ENCODE peak calls at places on chromosomes 1 and 21, in four cellular contexts. F, E, J and V are unnamed samples.

GRCh38 chr1:157691285-157691920 is 9.2 kb downstream of the FCRL3 start:
- DNase-seq in F (no peak), E (peak; percentile 38), J (no peak), V (no peak)

GRCh38 chr1:246647113-246647512 is 77.1 kb upstream of the SCCPDH start:
- DNase-seq in F (peak; percentile 74), E (peak; percentile 40), J (peak; percentile 55), V (no peak)

GRCh38 chr1:247409869-247410544 is 6.0 kb upstream of the NLRP3 start:
- DNase-seq in F (no peak), E (no peak), J (no peak), V (no peak)

GRCh38 chr1:164557270-164557669 is 1.7 kb upstream of the PBX1 start:
- DNase-seq in F (no peak), E (no peak), J (no peak), V (no peak)

GRCh38 chr1:71080178-71080781 is 555 bp downstream of the ZRANB2 start:
- DNase-seq in F (no peak), E (peak; percentile 9), J (no peak), V (no peak)

GRCh38 chr1:11736746-11737639 is 1.1 kb downstream of the AGTRAP start:
- DNase-seq in F (peak; percentile 80), E (peak; percentile 63), J (peak; percentile 74), V (peak; percentile 72)

GRCh38 chr21:26070822-26071425 is 99.6 kb downstream of the APP start:
- DNase-seq in F (no peak), E (peak; percentile 7), J (no peak), V (peak; percentile 52)

GRCh38 chr1:168482106-168482505 is 61.7 kb downstream of the XCL2 start:
- DNase-seq in F (no peak), E (no peak), J (no peak), V (no peak)

GRCh38 chr1:6447818-6448748 is 17.9 kb downstream of the TNFRSF25 start:
- DNase-seq in F (no peak), E (no peak), J (peak; percentile 83), V (no peak)

GRCh38 chr1:173503391-173503790 is 26.3 kb downstream of the PRDX6 start:
- DNase-seq in F (no peak), E (peak; percentile 17), J (no peak), V (no peak)

GRCh38 chr1:53944469-53945182 is 873 bp downstream of the IFT25 start:
- DNase-seq in F (no peak), E (no peak), J (no peak), V (no peak)

GRCh38 chr1:27350673-27351540 is 9.1 kb downstream of the SYTL1 start:
- DNase-seq in F (peak; percentile 76), E (no peak), J (peak; percentile 71), V (no peak)

GRCh38 chr1:99247199-99247598 is 17.1 kb upstream of the PLPPR4 start:
- DNase-seq in F (no peak), E (no peak), J (no peak), V (no peak)

GRCh38 chr1:40801742-40802077 is 18.1 kb downstream of the KCNQ4 start:
- DNase-seq in F (no peak), E (no peak), J (no peak), V (no peak)

GRCh38 chr1:62782197-62782886 is 1.6 kb upstream of the ATG4C start:
- DNase-seq in F (no peak), E (no peak), J (no peak), V (no peak)

GRCh38 chr1:162003825-162004205 is 19.9 kb downstream of the OLFML2B start:
- DNase-seq in F (peak; percentile 36), E (no peak), J (no peak), V (no peak)

GRCh38 chr1:244971524-244972216 is 107.3 kb upstream of the HNRNPU start:
- DNase-seq in F (no peak), E (no peak), J (no peak), V (no peak)

GRCh38 chr21:33428669-33429068 is 25.5 kb downstream of the IFNGR2 start:
- DNase-seq in F (no peak), E (no peak), J (no peak), V (peak; percentile 56)

GRCh38 chr1:19694298-19694697 is 29.6 kb downstream of the HTR6 start:
- DNase-seq in F (no peak), E (no peak), J (no peak), V (no peak)

GRCh38 chr1:63936276-63936675 is 162.5 kb downstream of the ROR1 start:
- DNase-seq in F (no peak), E (no peak), J (no peak), V (no peak)

GRCh38 chr1:241631674-241632073 is 8.5 kb downstream of the CHML start:
- DNase-seq in F (no peak), E (no peak), J (no peak), V (no peak)

GRCh38 chr21:43703068-43703880 is 15.7 kb upstream of the PDXK start:
- DNase-seq in F (peak; percentile 72), E (no peak), J (peak; percentile 77), V (no peak)
- TF ChIP-seq CTCF in F (no peak), E (no peak), J (no peak), V (no peak)

GRCh38 chr1:112743174-112744018 is 28.3 kb upstream of the PPM1J start:
- DNase-seq in F (no peak), E (no peak), J (no peak), V (no peak)

GRCh38 chr1:112735752-112736151 is 20.6 kb upstream of the PPM1J start:
- DNase-seq in F (no peak), E (peak; percentile 23), J (no peak), V (no peak)

DNA sequence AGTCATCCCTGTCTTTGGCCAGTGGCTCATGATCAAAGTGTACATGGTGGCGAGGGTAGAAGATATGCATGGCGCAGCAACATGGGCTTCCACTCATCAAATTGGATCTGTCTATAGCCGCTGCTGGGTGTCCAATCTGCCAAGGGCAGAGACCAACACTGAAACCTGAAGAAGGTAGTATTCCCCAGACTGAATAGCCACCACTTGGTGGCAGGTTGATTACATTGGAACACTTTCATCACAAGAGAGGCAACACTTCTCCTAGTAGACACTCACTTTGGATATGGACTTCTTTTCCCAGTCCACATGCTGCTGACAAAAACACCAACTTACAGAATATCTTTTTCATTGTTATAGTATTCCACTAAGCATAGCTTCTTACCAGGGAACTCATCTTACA is 22.4 kb upstream of the PPM1J start:
- DNase-seq in F (no peak), E (no peak), J (no peak), V (no peak)
- TF ChIP-seq CTCF in F (no peak), E (no peak), J (no peak), V (no peak)

DNA sequence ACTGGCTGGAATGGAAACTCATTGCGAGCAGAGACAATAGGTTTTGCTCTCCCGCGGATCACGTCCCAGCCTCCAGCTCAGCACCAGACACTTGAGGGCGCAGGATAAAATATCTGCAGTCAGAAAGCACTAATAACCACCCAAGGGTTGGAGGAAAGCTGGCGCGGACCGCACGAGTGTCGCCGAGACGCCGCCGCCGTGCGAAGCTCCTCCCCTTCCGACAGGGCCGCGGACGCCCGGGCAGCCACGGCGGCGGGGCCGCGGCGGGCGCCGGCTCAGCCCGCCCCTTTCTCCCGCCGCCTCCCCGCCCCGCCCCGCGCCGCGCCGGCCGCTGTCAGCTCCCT is at the start of gene CMPK1:
- DNase-seq in F (peak; percentile 87), E (peak; percentile 82), J (peak; percentile 89), V (peak; percentile 84)
- TF ChIP-seq CTCF in F (no peak), E (no peak), J (no peak), V (no peak)

DNA sequence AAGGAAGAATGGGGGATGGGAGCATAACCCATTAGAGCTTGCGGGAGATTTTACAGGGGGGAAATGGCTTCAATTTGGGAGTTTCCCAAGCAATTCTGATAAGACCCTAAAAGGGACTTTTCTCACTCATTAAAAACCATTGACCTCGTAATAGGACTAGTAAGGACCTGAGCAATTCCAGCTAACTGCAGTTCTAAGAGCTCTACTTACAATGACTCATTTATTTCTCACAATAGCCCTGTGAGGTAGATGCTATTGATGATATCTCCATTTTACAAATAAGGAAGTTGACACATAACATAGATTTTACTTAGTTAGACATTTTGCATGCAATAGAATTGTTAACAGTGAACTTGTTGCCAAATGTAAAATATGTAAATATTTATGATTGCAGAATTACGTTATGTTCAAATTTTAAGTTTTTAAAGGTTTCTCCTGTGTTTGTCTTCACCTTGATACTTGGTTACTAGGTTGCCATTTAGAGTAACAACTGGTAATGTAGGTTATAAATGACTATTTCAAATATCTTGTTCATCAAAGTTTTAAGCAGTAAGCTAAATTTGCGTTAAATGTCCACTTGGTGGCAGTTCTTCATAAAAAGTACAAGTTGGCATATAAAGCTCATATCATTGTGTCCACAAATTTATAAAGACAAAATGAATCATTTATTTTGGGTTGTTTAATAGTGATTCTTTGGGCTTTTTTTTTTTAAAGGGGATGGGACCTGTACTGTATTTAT is 182.0 kb downstream of the PLA2G4A start:
- DNase-seq in F (no peak), E (no peak), J (no peak), V (no peak)
- TF ChIP-seq CTCF in F (no peak), E (no peak), J (no peak), V (no peak)

GRCh38 chr1:206725053-206725963 is 40.6 kb downstream of the MAPKAPK2 start:
- DNase-seq in F (no peak), E (peak; percentile 57), J (no peak), V (peak; percentile 55)
- TF ChIP-seq CTCF in F (peak; percentile 56), E (peak; percentile 46), J (peak; percentile 40), V (peak; percentile 17)

GRCh38 chr1:50329332-50329932 is 93.8 kb downstream of the DMRTA2 start:
- DNase-seq in F (no peak), E (no peak), J (peak; percentile 63), V (no peak)
- TF ChIP-seq CTCF in F (no peak), E (no peak), J (no peak), V (no peak)

GRCh38 chr1:42873670-42874069 is 27.3 kb downstream of the ZNF691 start:
- DNase-seq in F (no peak), E (no peak), J (no peak), V (no peak)
- TF ChIP-seq CTCF in F (no peak), E (no peak), J (no peak), V (no peak)

DNA sequence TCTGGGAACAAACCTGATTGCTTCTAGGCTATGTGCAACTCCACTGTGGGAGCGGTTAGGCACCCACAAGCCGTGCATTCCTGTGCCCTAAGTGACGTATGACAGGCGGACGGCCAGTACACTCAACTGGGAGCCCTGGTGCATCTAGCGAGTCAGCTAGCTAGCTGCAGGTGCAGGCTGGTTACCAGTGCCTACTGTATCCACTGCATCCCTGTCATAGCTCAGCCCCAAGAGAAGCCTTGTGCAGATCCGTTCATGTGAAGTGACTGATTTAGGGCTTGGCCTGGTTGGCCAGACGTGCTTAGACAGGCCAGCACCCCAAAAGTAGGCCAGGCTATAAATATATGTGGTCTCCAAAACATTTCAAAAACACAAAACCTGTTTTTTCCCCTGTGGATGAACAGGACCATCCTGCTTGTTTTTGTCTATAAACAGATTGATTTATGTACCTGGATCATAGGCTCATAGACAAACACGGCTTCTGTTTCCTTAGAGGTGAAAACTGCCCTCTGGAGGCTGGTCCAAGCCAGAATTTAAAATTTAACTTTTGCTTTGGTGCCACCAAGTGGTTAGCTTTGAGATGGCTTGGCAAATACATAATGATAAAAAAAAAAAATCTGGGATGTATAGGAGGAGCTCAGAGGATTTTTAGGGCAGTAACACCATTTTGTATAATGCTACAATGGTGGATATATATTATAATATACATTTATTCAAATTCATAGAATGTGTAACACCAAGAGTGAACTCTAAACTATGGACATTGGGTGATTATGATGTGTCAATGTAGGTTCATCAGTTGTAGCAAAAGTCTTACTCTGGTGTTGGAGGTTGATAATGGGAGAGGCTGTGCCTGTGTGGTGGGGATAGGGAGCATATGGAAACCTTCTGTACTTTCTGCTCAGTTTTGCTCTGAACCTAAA is 68.5 kb downstream of the GIPC2 start:
- DNase-seq in F (peak; percentile 50), E (peak; percentile 70), J (no peak), V (peak; percentile 45)
- TF ChIP-seq CTCF in F (peak; percentile 80), E (peak; percentile 97), J (peak; percentile 64), V (peak; percentile 83)